ENCODE peak calls at places on chromosomes 11 and 22, in eight cellular contexts. M, G, Z, H, P, J, D and O are unnamed samples.

GRCh38 chr11:65169164-65169641 is 830 bp upstream of the SPDYC start:
- DNase-seq in G (no peak), Z (no peak), D (peak; percentile 88), P (no peak), H (peak; percentile 67), M (no peak), J (no peak), O (no peak)

GRCh38 chr22:27151407-27151806 is 494.0 kb downstream of the MIAT start:
- DNase-seq in M (no peak), H (no peak), D (peak; percentile 38), J (no peak), G (peak; percentile 31), Z (no peak), P (no peak), O (no peak)

GRCh38 chr22:26673485-26673884 is 16.1 kb downstream of the MIAT start:
- DNase-seq in H (no peak), P (no peak), M (no peak), G (no peak), Z (no peak), J (no peak), D (no peak), O (no peak)

GRCh38 chr11:29449280-29450074 is 567.4 kb downstream of the KCNA4 start:
- DNase-seq in D (no peak), P (no peak), G (no peak), M (no peak), H (no peak), Z (no peak), J (no peak), O (no peak)

GRCh38 chr11:46121724-46122477 is 647 bp upstream of the PHF21A start:
- DNase-seq in D (peak; percentile 78), P (peak; percentile 87), J (peak; percentile 81), M (peak; percentile 83), H (peak; percentile 60), G (peak; percentile 96), Z (no peak), O (peak; percentile 87)

GRCh38 chr11:36278531-36279245 is 10.5 kb downstream of the COMMD9 start:
- DNase-seq in M (no peak), P (no peak), Z (no peak), G (no peak), H (no peak), D (no peak), J (no peak), O (no peak)

GRCh38 chr11:57638005-57638760 is 11.5 kb downstream of the YPEL4 start:
- DNase-seq in M (peak; percentile 71), D (peak; percentile 80), G (peak; percentile 89), J (peak; percentile 83), Z (no peak), P (no peak), H (no peak), O (peak; percentile 80)

GRCh38 chr11:57288771-57289579 is 35.8 kb downstream of the TNKS1BP1 start:
- DNase-seq in H (no peak), M (no peak), J (no peak), G (no peak), P (no peak), Z (no peak), D (peak; percentile 94), O (no peak)

GRCh38 chr11:18490736-18491485 is 35.3 kb downstream of the LDHAL6A start:
- DNase-seq in M (no peak), Z (no peak), H (peak; percentile 73), G (no peak), P (no peak), J (no peak), D (no peak), O (no peak)

GRCh38 chr11:130827697-130828377 is 88.4 kb downstream of the SNX19 start:
- DNase-seq in J (peak; percentile 44), P (peak; percentile 50), M (peak; percentile 60), D (peak; percentile 65), G (peak; percentile 80), H (peak; percentile 48), Z (peak; percentile 11), O (peak; percentile 63)

GRCh38 chr11:5380740-5381342 is 2.8 kb upstream of the OR51M1 start:
- DNase-seq in P (peak; percentile 36), J (no peak), Z (peak; percentile 17), G (peak; percentile 63), D (peak; percentile 69), M (peak; percentile 31), H (peak; percentile 53), O (peak; percentile 19)

GRCh38 chr11:94823127-94823732 is 55.1 kb downstream of the AMOTL1 start:
- DNase-seq in H (no peak), M (no peak), G (no peak), J (no peak), Z (no peak), P (no peak), D (no peak), O (no peak)

GRCh38 chr11:129258205-129258604 is 66.1 kb upstream of the ARHGAP32 start:
- DNase-seq in P (no peak), G (no peak), J (no peak), M (no peak), D (no peak), Z (no peak), H (no peak), O (no peak)

GRCh38 chr11:27613670-27613950 is 86.6 kb downstream of the BDNF start:
- DNase-seq in D (no peak), Z (no peak), G (no peak), M (no peak), H (no peak), J (no peak), P (no peak), O (no peak)

GRCh38 chr22:24789516-24789915 is 15.0 kb upstream of the PIWIL3 start:
- DNase-seq in P (no peak), D (no peak), Z (no peak), M (no peak), H (no peak), G (no peak), J (no peak), O (no peak)

GRCh38 chr22:17872491-17872890 is 98.2 kb upstream of the BID start:
- DNase-seq in J (no peak), Z (no peak), P (no peak), D (no peak), G (no peak), H (no peak), M (no peak), O (no peak)

GRCh38 chr11:20250644-20251247 is 90.5 kb upstream of the DBX1 start:
- DNase-seq in D (no peak), P (no peak), M (no peak), G (no peak), Z (no peak), J (no peak), H (no peak), O (no peak)

GRCh38 chr11:86064236-86064803 is 4.6 kb downstream of the PICALM start:
- DNase-seq in D (peak; percentile 66), G (no peak), J (no peak), M (no peak), P (no peak), Z (no peak), H (no peak), O (no peak)

GRCh38 chr11:113773416-113774173 is at the start of gene ZW10:
- DNase-seq in J (peak; percentile 97), G (peak; percentile 94), Z (peak; percentile 69), D (peak; percentile 99), H (peak; percentile 90), M (peak; percentile 98), P (peak; percentile 92), O (peak; percentile 99)

GRCh38 chr11:72303179-72303578 is 59.2 kb upstream of the PHOX2A start:
- DNase-seq in D (no peak), H (no peak), P (no peak), M (no peak), Z (no peak), J (no peak), G (no peak), O (no peak)

GRCh38 chr22:36385491-36386350 is 2.0 kb downstream of the MYH9 start:
- DNase-seq in D (peak; percentile 30), G (peak; percentile 48), H (no peak), J (peak; percentile 54), M (peak; percentile 95), P (no peak), Z (no peak), O (no peak)
- TF ChIP-seq POLR2A in D (peak; percentile 52), G (no peak), H (no peak), J (no peak), M (no peak), P (no peak), Z (no peak), O (no peak)

DNA sequence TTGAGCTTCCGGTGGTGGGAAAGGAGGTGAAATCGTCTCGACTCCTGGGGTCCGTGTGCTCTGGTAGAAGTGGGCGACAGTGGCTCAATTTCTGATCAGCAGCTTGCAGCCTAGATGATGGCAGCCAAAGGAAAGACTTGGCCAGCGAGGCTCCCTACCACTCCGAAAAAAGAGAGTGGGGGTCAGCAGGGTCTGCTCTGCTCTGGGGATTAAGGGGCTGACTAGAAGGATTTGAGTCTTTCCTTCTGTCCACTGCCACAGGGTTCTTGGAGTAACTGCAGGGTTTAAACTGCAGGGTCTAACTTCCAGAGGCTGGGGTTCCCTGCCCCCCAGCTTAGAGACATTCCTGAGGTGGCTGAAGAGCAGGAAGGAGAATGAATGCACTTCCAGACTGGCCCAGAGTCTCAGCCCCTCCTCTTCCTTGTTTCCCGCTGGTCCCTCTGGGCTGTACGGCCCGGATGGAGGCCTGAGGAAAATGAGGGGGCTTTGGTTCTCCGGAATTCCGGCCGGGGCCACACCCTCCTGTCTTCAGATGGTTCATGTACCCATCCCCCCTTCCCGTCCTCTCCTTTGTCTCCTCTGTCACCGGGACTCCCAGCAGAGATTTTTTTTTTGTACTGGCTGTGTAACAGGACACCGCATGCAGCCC is 907 bp downstream of the SERPINH1 start:
- DNase-seq in M (no peak), J (peak; percentile 44), Z (no peak), H (peak; percentile 65), P (no peak), G (peak; percentile 40), D (peak; percentile 72), O (peak; percentile 81)
- TF ChIP-seq POLR2A in M (no peak), J (no peak), Z (no peak), H (peak; percentile 80), P (no peak), G (no peak), D (peak; percentile 73), O (no peak)

DNA sequence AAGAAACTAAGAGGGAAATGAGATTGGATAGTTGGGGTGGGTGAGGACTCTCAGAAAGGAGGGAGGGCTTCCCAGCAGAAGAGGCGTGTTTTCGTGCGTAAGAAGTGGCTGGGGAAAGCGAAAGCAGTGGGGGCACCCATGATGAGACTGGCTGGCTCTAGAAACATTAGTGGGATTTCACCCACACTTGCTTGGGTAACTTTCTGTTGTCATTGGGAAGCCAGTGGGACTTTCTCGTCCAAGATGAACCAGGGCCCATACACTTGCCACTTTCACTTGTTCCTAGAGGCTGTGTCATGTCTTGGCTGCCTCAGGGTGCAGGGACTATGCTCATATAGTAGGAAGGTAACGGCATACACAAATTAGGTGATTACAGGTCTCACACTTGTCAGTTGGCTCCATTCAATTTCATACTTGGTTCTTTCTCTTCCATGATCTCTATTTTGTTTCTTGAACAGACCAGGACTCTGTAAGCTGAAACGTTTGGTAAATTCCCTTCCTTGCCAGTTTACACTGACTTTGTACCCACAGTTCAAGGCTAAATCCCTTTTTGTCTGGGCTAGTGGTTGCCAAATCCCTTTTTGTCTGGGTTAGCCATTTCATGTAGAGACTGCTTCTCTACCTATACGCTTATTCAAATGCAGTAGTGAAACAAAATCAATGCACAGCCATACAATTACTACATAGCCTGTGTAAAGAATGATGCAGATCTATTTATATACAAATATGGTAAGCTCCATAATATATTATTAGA is 42.0 kb upstream of the CXCR5 start:
- DNase-seq in J (no peak), H (no peak), Z (no peak), M (no peak), D (no peak), P (no peak), G (no peak), O (no peak)
- TF ChIP-seq POLR2A in J (no peak), H (no peak), Z (no peak), M (no peak), D (no peak), P (no peak), G (no peak), O (no peak)

GRCh38 chr11:12119502-12119901 is 9.1 kb downstream of the MICAL2 start:
- DNase-seq in H (no peak), J (no peak), P (no peak), D (no peak), G (no peak), Z (no peak), M (no peak), O (no peak)
- TF ChIP-seq POLR2A in H (no peak), J (no peak), P (no peak), D (no peak), G (no peak), Z (no peak), M (no peak), O (no peak)